ENCODE peak calls at places on chromosomes 13 and 19, in four cellular contexts. One of them, this sample, is unnamed.
A peak's percentile ranks its signal among the peaks of the same experiment; 100 is the strongest.

GRCh38 chr19:7539827-7540425 is 4.4 kb downstream of the PNPLA6 start:
- DNase-seq in SK-N-SH: no peak
- DNase-seq in HepG2: no peak
- DNase-seq in H1: no peak
- DNase-seq in this sample: no peak

GRCh38 chr19:8476524-8476923 is 25.9 kb downstream of the PRAM1 start:
- DNase-seq in SK-N-SH: no peak
- DNase-seq in HepG2: no peak
- DNase-seq in H1: no peak
- DNase-seq in this sample: no peak

GRCh38 chr19:6223461-6224307 is 56.1 kb downstream of the MLLT1 start:
- DNase-seq in SK-N-SH: no peak
- DNase-seq in HepG2: no peak
- DNase-seq in H1: no peak
- DNase-seq in this sample: no peak

GRCh38 chr13:24910502-24911134 is 146.6 kb downstream of the RNF17 start:
- DNase-seq in SK-N-SH: no peak
- DNase-seq in HepG2: no peak
- DNase-seq in H1: no peak
- DNase-seq in this sample: no peak

GRCh38 chr13:25727250-25727649 is 324.6 kb downstream of the SHISA2 start:
- DNase-seq in SK-N-SH: no peak
- DNase-seq in HepG2: no peak
- DNase-seq in H1: no peak
- DNase-seq in this sample: no peak

GRCh38 chr19:12982648-12983047 is 12.6 kb upstream of the NFIX start:
- DNase-seq in SK-N-SH: no peak
- DNase-seq in HepG2: no peak
- DNase-seq in H1: no peak
- DNase-seq in this sample: no peak

GRCh38 chr19:41564515-41565383 is 11.2 kb upstream of the CEACAM21 start:
- DNase-seq in SK-N-SH: peak; percentile 21
- DNase-seq in HepG2: no peak
- DNase-seq in H1: no peak
- DNase-seq in this sample: no peak

GRCh38 chr19:6118043-6118442 is 7.7 kb upstream of the RFX2 start:
- DNase-seq in SK-N-SH: no peak
- DNase-seq in HepG2: no peak
- DNase-seq in H1: no peak
- DNase-seq in this sample: no peak

GRCh38 chr13:95784161-95784880 is 107.4 kb downstream of the DNAJC3 start:
- DNase-seq in SK-N-SH: no peak
- DNase-seq in HepG2: peak; percentile 9
- DNase-seq in H1: no peak
- DNase-seq in this sample: no peak

GRCh38 chr19:8302357-8302691 is 5.8 kb downstream of the CD320 start:
- DNase-seq in SK-N-SH: no peak
- DNase-seq in HepG2: no peak
- DNase-seq in H1: no peak
- DNase-seq in this sample: no peak

GRCh38 chr19:18304496-18305312 is 18.2 kb downstream of the LSM4 start:
- DNase-seq in SK-N-SH: peak; percentile 92
- DNase-seq in HepG2: peak; percentile 80
- DNase-seq in H1: no peak
- DNase-seq in this sample: no peak

GRCh38 chr19:2540251-2540645 is 64.3 kb downstream of the GADD45B start:
- DNase-seq in SK-N-SH: no peak
- DNase-seq in HepG2: no peak
- DNase-seq in H1: no peak
- DNase-seq in this sample: no peak

GRCh38 chr13:84912720-84913119 is 886.5 kb downstream of the SLITRK6 start:
- DNase-seq in SK-N-SH: no peak
- DNase-seq in HepG2: no peak
- DNase-seq in H1: no peak
- DNase-seq in this sample: no peak

GRCh38 chr19:55585658-55586339 is 5.2 kb upstream of the ZNF579 start:
- DNase-seq in SK-N-SH: peak; percentile 93
- DNase-seq in HepG2: peak; percentile 76
- DNase-seq in H1: no peak
- DNase-seq in this sample: no peak

GRCh38 chr13:48833412-48833811 is 142.3 kb upstream of the FNDC3A start:
- DNase-seq in SK-N-SH: no peak
- DNase-seq in HepG2: no peak
- DNase-seq in H1: no peak
- DNase-seq in this sample: no peak

GRCh38 chr13:44373601-44374347 is at the start of gene SERP2:
- DNase-seq in SK-N-SH: peak; percentile 97
- DNase-seq in HepG2: no peak
- DNase-seq in H1: peak; percentile 49
- DNase-seq in this sample: no peak

GRCh38 chr19:55305491-55305890 is 19.6 kb downstream of the TMEM150B start:
- DNase-seq in SK-N-SH: peak; percentile 84
- DNase-seq in HepG2: no peak
- DNase-seq in H1: no peak
- DNase-seq in this sample: no peak

GRCh38 chr13:100542546-100543156 is 45.9 kb downstream of the GGACT start:
- DNase-seq in SK-N-SH: no peak
- DNase-seq in HepG2: peak; percentile 35
- DNase-seq in H1: no peak
- DNase-seq in this sample: peak; percentile 43

GRCh38 chr19:1811472-1811894 is 593 bp downstream of the ATP8B3 start:
- DNase-seq in SK-N-SH: peak; percentile 66
- DNase-seq in HepG2: peak; percentile 59
- DNase-seq in H1: no peak
- DNase-seq in this sample: no peak

GRCh38 chr19:3520166-3521103 is 14.3 kb downstream of the FZR1 start:
- DNase-seq in SK-N-SH: peak; percentile 66
- DNase-seq in HepG2: no peak
- DNase-seq in H1: no peak
- DNase-seq in this sample: no peak

GRCh38 chr19:47615714-47616113 is 6.8 kb downstream of the BICRA start:
- DNase-seq in SK-N-SH: no peak
- DNase-seq in HepG2: no peak
- DNase-seq in H1: no peak
- DNase-seq in this sample: no peak

GRCh38 chr19:47514151-47514868 is 553 bp downstream of the NAPA start:
- DNase-seq in SK-N-SH: peak; percentile 42
- DNase-seq in HepG2: no peak
- DNase-seq in H1: no peak
- DNase-seq in this sample: no peak

GRCh38 chr13:109131698-109132257 is 502.4 kb downstream of the MYO16 start:
- DNase-seq in SK-N-SH: no peak
- DNase-seq in HepG2: no peak
- DNase-seq in H1: no peak
- DNase-seq in this sample: peak; percentile 77

GRCh38 chr13:79108914-79109643 is 297.0 kb downstream of the RBM26 start:
- DNase-seq in SK-N-SH: no peak
- DNase-seq in HepG2: no peak
- DNase-seq in H1: no peak
- DNase-seq in this sample: peak; percentile 16

GRCh38 chr19:43631491-43631890 is 8.2 kb downstream of the CADM4 start:
- DNase-seq in SK-N-SH: no peak
- DNase-seq in HepG2: no peak
- DNase-seq in H1: no peak
- DNase-seq in this sample: no peak

GRCh38 chr13:52455677-52456041 is 381 bp downstream of the CKAP2 start:
- DNase-seq in SK-N-SH: peak; percentile 93
- DNase-seq in HepG2: peak; percentile 73
- DNase-seq in H1: no peak
- DNase-seq in this sample: no peak
- TF ChIP-seq TCF12 in SK-N-SH: no peak
- TF ChIP-seq TCF12 in HepG2: peak; percentile 19
- TF ChIP-seq TCF12 in H1: no peak
- TF ChIP-seq TCF12 in this sample: no peak

GRCh38 chr19:11192957-11193939 is 4.1 kb downstream of the KANK2 start:
- DNase-seq in SK-N-SH: no peak
- DNase-seq in HepG2: no peak
- DNase-seq in H1: no peak
- DNase-seq in this sample: no peak

GRCh38 chr19:11190501-11190900 is 6.8 kb downstream of the KANK2 start:
- DNase-seq in SK-N-SH: no peak
- DNase-seq in HepG2: no peak
- DNase-seq in H1: no peak
- DNase-seq in this sample: no peak

GRCh38 chr19:11191934-11192333 is 5.4 kb downstream of the KANK2 start:
- DNase-seq in SK-N-SH: no peak
- DNase-seq in HepG2: no peak
- DNase-seq in H1: no peak
- DNase-seq in this sample: peak; percentile 27

GRCh38 chr19:11194173-11194572 is 3.2 kb downstream of the KANK2 start:
- DNase-seq in SK-N-SH: no peak
- DNase-seq in HepG2: no peak
- DNase-seq in H1: no peak
- DNase-seq in this sample: no peak

DNA sequence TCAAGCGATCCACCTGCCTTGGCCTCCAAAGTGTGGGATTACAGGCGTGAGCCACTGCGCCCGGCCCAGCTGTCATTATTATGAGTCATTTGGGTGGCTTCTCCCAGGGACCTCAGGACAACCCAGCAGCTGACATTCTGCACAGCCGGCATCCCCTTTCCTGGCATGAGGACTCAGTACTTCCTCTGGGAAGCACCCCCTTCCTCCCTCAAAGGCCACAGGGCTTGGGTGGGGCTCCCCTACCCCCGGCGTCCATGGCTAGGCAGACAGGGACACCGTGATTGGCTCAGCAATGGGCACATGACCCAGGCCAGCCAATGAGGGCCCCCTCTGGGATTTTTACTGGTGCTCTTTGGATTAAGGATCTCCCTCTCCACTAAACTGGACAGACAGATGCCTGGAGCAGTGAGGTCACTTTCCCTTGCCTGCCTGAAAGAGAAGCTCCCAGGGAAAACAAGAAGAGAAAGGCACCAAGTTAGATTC is 6.0 kb downstream of the KANK2 start:
- DNase-seq in SK-N-SH: peak; percentile 71
- DNase-seq in HepG2: no peak
- DNase-seq in H1: no peak
- DNase-seq in this sample: no peak
- TF ChIP-seq TCF12 in SK-N-SH: no peak
- TF ChIP-seq TCF12 in HepG2: no peak
- TF ChIP-seq TCF12 in H1: no peak
- TF ChIP-seq TCF12 in this sample: no peak

GRCh38 chr13:40562975-40563349 is 103.5 kb downstream of the FOXO1 start:
- DNase-seq in SK-N-SH: no peak
- DNase-seq in HepG2: no peak
- DNase-seq in H1: no peak
- DNase-seq in this sample: no peak
- TF ChIP-seq TCF12 in SK-N-SH: no peak
- TF ChIP-seq TCF12 in HepG2: no peak
- TF ChIP-seq TCF12 in H1: no peak
- TF ChIP-seq TCF12 in this sample: no peak

GRCh38 chr19:35702223-35703012 is 1.9 kb upstream of the ZBTB32 start:
- DNase-seq in SK-N-SH: peak; percentile 95
- DNase-seq in HepG2: peak; percentile 96
- DNase-seq in H1: peak; percentile 96
- DNase-seq in this sample: peak; percentile 96

GRCh38 chr19:35703343-35703742 is 1.0 kb upstream of the ZBTB32 start:
- DNase-seq in SK-N-SH: peak; percentile 40
- DNase-seq in HepG2: no peak
- DNase-seq in H1: no peak
- DNase-seq in this sample: no peak

GRCh38 chr19:35708391-35708790 is 4.0 kb downstream of the ZBTB32 start:
- DNase-seq in SK-N-SH: no peak
- DNase-seq in HepG2: no peak
- DNase-seq in H1: no peak
- DNase-seq in this sample: no peak

DNA sequence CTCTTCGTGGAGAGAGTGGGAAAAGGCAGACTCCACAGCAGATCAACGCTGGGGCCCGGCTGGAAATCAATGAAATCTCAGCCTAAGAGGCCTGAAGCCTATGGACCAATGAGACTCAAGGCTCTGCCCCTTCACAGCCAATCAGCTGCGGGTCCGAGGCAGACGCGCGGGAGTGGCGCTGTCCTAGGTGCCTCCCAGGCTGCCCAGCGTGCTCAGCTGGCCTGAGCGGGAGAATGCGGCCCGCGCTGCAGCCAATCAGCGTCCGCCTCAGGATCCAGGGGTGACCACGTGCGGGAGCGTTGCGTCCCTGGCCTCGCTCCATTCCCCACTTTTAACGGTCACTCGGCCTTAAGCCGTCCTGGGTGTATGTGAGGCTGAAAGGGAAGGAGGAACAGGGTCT is at the start of gene ZBTB32:
- DNase-seq in SK-N-SH: peak; percentile 43
- DNase-seq in HepG2: no peak
- DNase-seq in H1: no peak
- DNase-seq in this sample: no peak
- TF ChIP-seq TCF12 in SK-N-SH: no peak
- TF ChIP-seq TCF12 in HepG2: no peak
- TF ChIP-seq TCF12 in H1: no peak
- TF ChIP-seq TCF12 in this sample: no peak